ENCODE peak calls at places on chromosome 21, in four cellular contexts. Z is stimulated activated CD8-positive, alpha-beta memory T cell treated with anti-CD3 and anti-CD28 coated beads, Interleukin-4, amount 100 ng/mL, for 1 hour; V is psoas muscle; K is NCI-H1694 treated with DMSO at 0.1 percent for 48 hours. L is an unnamed sample.

GRCh38 chr21:26686278-26686677 is 113.2 kb upstream of the CYYR1 start:
- DNase-seq in Z (no peak), V (no peak), K (no peak), L (peak)

GRCh38 chr21:38327984-38328383 is 71.2 kb downstream of the KCNJ15 start:
- DNase-seq in Z (no peak), V (no peak), K (no peak), L (no peak)

GRCh38 chr21:36135391-36136094 is 664 bp downstream of the CBR3 start:
- DNase-seq in Z (no peak), V (peak), K (no peak), L (peak)

GRCh38 chr21:35982717-35983116 is 77.6 kb downstream of the SETD4 start:
- DNase-seq in Z (no peak), V (no peak), K (no peak), L (no peak)

GRCh38 chr21:44375281-44375651 is 21.8 kb downstream of the TRPM2 start:
- DNase-seq in Z (no peak), V (peak), K (no peak), L (no peak)

GRCh38 chr21:17501107-17502006 is 11.5 kb upstream of the CXADR start:
- DNase-seq in Z (no peak), V (no peak), K (no peak), L (no peak)

GRCh38 chr21:29077651-29078090 is 4.2 kb upstream of the CCT8 start:
- DNase-seq in Z (no peak), V (no peak), K (no peak), L (peak)

GRCh38 chr21:32930673-32931072 is 95.1 kb upstream of the OLIG2 start:
- DNase-seq in Z (no peak), V (no peak), K (no peak), L (no peak)

GRCh38 chr21:33419538-33420123 is 16.4 kb downstream of the IFNGR2 start:
- DNase-seq in Z (no peak), V (no peak), K (no peak), L (no peak)

GRCh38 chr21:26007911-26008579 is 162.5 kb downstream of the APP start:
- DNase-seq in Z (no peak), V (no peak), K (peak), L (no peak)

GRCh38 chr21:43803558-43804300 is 14.4 kb downstream of the RRP1 start:
- DNase-seq in Z (no peak), V (no peak), K (no peak), L (no peak)

GRCh38 chr21:31201548-31201947 is 142.5 kb downstream of the TIAM1 start:
- DNase-seq in Z (no peak), V (no peak), K (no peak), L (no peak)

GRCh38 chr21:36446296-36446695 is 33.6 kb downstream of the CLDN14 start:
- DNase-seq in Z (no peak), V (no peak), K (no peak), L (no peak)

GRCh38 chr21:43211085-43212071 is 42.6 kb downstream of the CRYAA start:
- DNase-seq in Z (no peak), V (peak), K (peak), L (no peak)

GRCh38 chr21:36347278-36347961 is 27.4 kb downstream of the MORC3 start:
- DNase-seq in Z (no peak), V (no peak), K (no peak), L (no peak)

GRCh38 chr21:44710294-44710665 is 1.1 kb downstream of the TSPEAR start:
- DNase-seq in Z (no peak), V (peak), K (no peak), L (no peak)

GRCh38 chr21:15001773-15002647 is 62.8 kb downstream of the NRIP1 start:
- DNase-seq in Z (no peak), V (no peak), K (no peak), L (no peak)

GRCh38 chr21:33362044-33362555 is 37.3 kb downstream of the IFNAR1 start:
- DNase-seq in Z (no peak), V (no peak), K (no peak), L (peak)